ENCODE peak calls at places on chromosomes 13 and 19, in five cellular contexts. One of them, this sample, is unnamed.

GRCh38 chr13:49214917-49215376 is 5.2 kb upstream of the MLNR start:
- DNase-seq in A172: no peak
- DNase-seq in CD4-positive, alpha-beta T cell: peak; percentile 39
- DNase-seq in hypothalamus: no peak
- DNase-seq in stimulated activated CD8-positive, alpha-beta memory T cell treated with anti-CD3 and anti-CD28 coated beads, Interleukin-2, amount 100 ng/mL, for 48 hours: no peak
- DNase-seq in this sample: no peak

GRCh38 chr19:39828015-39828633 is 5.8 kb downstream of the DYRK1B start:
- DNase-seq in A172: no peak
- DNase-seq in CD4-positive, alpha-beta T cell: no peak
- DNase-seq in hypothalamus: no peak
- DNase-seq in stimulated activated CD8-positive, alpha-beta memory T cell treated with anti-CD3 and anti-CD28 coated beads, Interleukin-2, amount 100 ng/mL, for 48 hours: no peak
- DNase-seq in this sample: no peak

GRCh38 chr19:41935781-41936415 is 7.6 kb upstream of the ERFL start:
- DNase-seq in A172: peak; percentile 29
- DNase-seq in CD4-positive, alpha-beta T cell: no peak
- DNase-seq in hypothalamus: no peak
- DNase-seq in stimulated activated CD8-positive, alpha-beta memory T cell treated with anti-CD3 and anti-CD28 coated beads, Interleukin-2, amount 100 ng/mL, for 48 hours: no peak
- DNase-seq in this sample: no peak

GRCh38 chr13:50635504-50635903 is 208.0 kb downstream of the DLEU7 start:
- DNase-seq in A172: no peak
- DNase-seq in CD4-positive, alpha-beta T cell: no peak
- DNase-seq in hypothalamus: no peak
- DNase-seq in stimulated activated CD8-positive, alpha-beta memory T cell treated with anti-CD3 and anti-CD28 coated beads, Interleukin-2, amount 100 ng/mL, for 48 hours: no peak
- DNase-seq in this sample: no peak

GRCh38 chr13:101919541-101920306 is 467.2 kb downstream of the ITGBL1 start:
- DNase-seq in A172: peak; percentile 23
- DNase-seq in CD4-positive, alpha-beta T cell: no peak
- DNase-seq in hypothalamus: no peak
- DNase-seq in stimulated activated CD8-positive, alpha-beta memory T cell treated with anti-CD3 and anti-CD28 coated beads, Interleukin-2, amount 100 ng/mL, for 48 hours: no peak
- DNase-seq in this sample: no peak

GRCh38 chr13:112759834-112760233 is 70.0 kb downstream of the ATP11A start:
- DNase-seq in A172: no peak
- DNase-seq in CD4-positive, alpha-beta T cell: no peak
- DNase-seq in hypothalamus: no peak
- DNase-seq in stimulated activated CD8-positive, alpha-beta memory T cell treated with anti-CD3 and anti-CD28 coated beads, Interleukin-2, amount 100 ng/mL, for 48 hours: no peak
- DNase-seq in this sample: no peak

GRCh38 chr19:40801449-40802299 is 2.7 kb downstream of the EGLN2 start:
- DNase-seq in A172: no peak
- DNase-seq in CD4-positive, alpha-beta T cell: no peak
- DNase-seq in hypothalamus: no peak
- DNase-seq in stimulated activated CD8-positive, alpha-beta memory T cell treated with anti-CD3 and anti-CD28 coated beads, Interleukin-2, amount 100 ng/mL, for 48 hours: no peak
- DNase-seq in this sample: no peak

GRCh38 chr13:48043789-48044503 is 6.4 kb downstream of the NUDT15 start:
- DNase-seq in A172: no peak
- DNase-seq in CD4-positive, alpha-beta T cell: no peak
- DNase-seq in hypothalamus: no peak
- DNase-seq in stimulated activated CD8-positive, alpha-beta memory T cell treated with anti-CD3 and anti-CD28 coated beads, Interleukin-2, amount 100 ng/mL, for 48 hours: no peak
- DNase-seq in this sample: no peak

GRCh38 chr19:389246-389934 is 19.6 kb downstream of the C2CD4C start:
- DNase-seq in A172: no peak
- DNase-seq in CD4-positive, alpha-beta T cell: no peak
- DNase-seq in hypothalamus: no peak
- DNase-seq in stimulated activated CD8-positive, alpha-beta memory T cell treated with anti-CD3 and anti-CD28 coated beads, Interleukin-2, amount 100 ng/mL, for 48 hours: no peak
- DNase-seq in this sample: no peak

This sample was measured in 8988T.